ENCODE peak calls at places on chromosomes 13 and 19, in seven cellular contexts. C, N, T, Y, G, S and W are unnamed samples.

GRCh38 chr19:41350735-41351338 is 2.9 kb downstream of the TGFB1 start:
- DNase-seq in N (peak; percentile 39), G (no peak), T (no peak), C (no peak), S (no peak), Y (no peak), W (peak; percentile 21)

GRCh38 chr13:108227651-108228272 is 9.6 kb downstream of the ABHD13 start:
- DNase-seq in T (no peak), S (no peak), G (no peak), N (peak; percentile 71), Y (no peak), C (no peak), W (peak; percentile 52)

GRCh38 chr19:36032251-36033104 is at the start of gene CLIP3:
- DNase-seq in T (peak; percentile 90), Y (no peak), C (peak; percentile 71), S (no peak), G (no peak), N (peak; percentile 68), W (peak; percentile 62)

GRCh38 chr13:44969858-44970484 is 19.3 kb downstream of the NUFIP1 start:
- DNase-seq in S (no peak), G (peak; percentile 51), T (no peak), N (peak; percentile 82), Y (no peak), C (no peak), W (peak; percentile 71)

GRCh38 chr19:46609511-46610412 is 8.6 kb downstream of the CALM3 start:
- DNase-seq in N (no peak), Y (no peak), S (no peak), C (peak; percentile 14), T (no peak), G (no peak), W (no peak)

GRCh38 chr13:42007844-42008243 is 40.6 kb upstream of the DGKH start:
- DNase-seq in C (no peak), Y (no peak), T (no peak), N (peak; percentile 90), S (no peak), G (no peak), W (peak; percentile 79)

GRCh38 chr13:110923086-110923485 is 8.2 kb upstream of the ANKRD10 start:
- DNase-seq in G (no peak), S (no peak), N (no peak), T (no peak), C (no peak), Y (no peak), W (no peak)

GRCh38 chr19:15124572-15125231 is 17.5 kb downstream of the SYDE1 start:
- DNase-seq in T (no peak), G (no peak), N (no peak), C (peak; percentile 31), S (no peak), Y (no peak), W (no peak)

GRCh38 chr13:37225414-37226047 is 120.1 kb upstream of the CSNK1A1L start:
- DNase-seq in T (no peak), G (no peak), S (no peak), N (peak; percentile 89), C (no peak), Y (no peak), W (peak; percentile 62)

GRCh38 chr19:4067396-4068057 is 828 bp upstream of the ZBTB7A start:
- DNase-seq in T (no peak), N (no peak), S (no peak), G (no peak), Y (no peak), C (no peak), W (no peak)

GRCh38 chr13:104847863-104848262 is 1687.6 kb downstream of the EFNB2 start:
- DNase-seq in C (no peak), G (no peak), N (no peak), S (no peak), Y (no peak), T (no peak), W (no peak)

GRCh38 chr13:34822681-34823080 is 119.4 kb upstream of the NBEA start:
- DNase-seq in S (no peak), G (no peak), T (no peak), Y (no peak), N (no peak), C (no peak), W (no peak)

GRCh38 chr19:47280183-47280797 is 5.6 kb downstream of the INAFM1 start:
- DNase-seq in G (peak; percentile 53), C (peak; percentile 37), T (peak; percentile 61), S (no peak), N (no peak), Y (no peak), W (no peak)

GRCh38 chr19:51365211-51366049 is 758 bp downstream of the ETFB start:
- DNase-seq in G (no peak), S (no peak), N (peak; percentile 55), T (no peak), Y (no peak), C (peak; percentile 38), W (peak; percentile 53)

GRCh38 chr19:39253374-39254149 is 4.9 kb upstream of the IFNL4 start:
- DNase-seq in S (no peak), G (no peak), N (no peak), T (no peak), C (no peak), Y (no peak), W (no peak)

GRCh38 chr19:5339470-5339949 is 1.1 kb downstream of the PTPRS start:
- DNase-seq in G (no peak), Y (no peak), N (no peak), S (no peak), C (no peak), T (peak; percentile 68), W (no peak)